ENCODE peak calls at places on chromosomes 3 and 15, in four cellular contexts. K, H, P and R are unnamed samples.

GRCh38 chr3:171198781-171199472 is 172.4 kb upstream of the SLC2A2 start:
- DNase-seq in K (no peak), H (no peak), P (no peak), R (no peak)

GRCh38 chr15:73989001-73989798 is 2.9 kb downstream of the STOML1 start:
- DNase-seq in P (peak), K (no peak), H (no peak), R (no peak)

GRCh38 chr3:58237238-58237939 is at the start of gene ABHD6:
- DNase-seq in K (no peak), P (peak), H (peak), R (peak)

GRCh38 chr3:46889381-46890110 is 12.0 kb downstream of the PTH1R start:
- DNase-seq in H (no peak), P (peak), K (no peak), R (no peak)

GRCh38 chr3:170330366-170330765 is 27.1 kb upstream of the SKIL start:
- DNase-seq in H (peak), K (no peak), P (peak), R (no peak)

GRCh38 chr15:59143281-59143680 is 38.3 kb downstream of the CCNB2 start:
- DNase-seq in P (no peak), H (no peak), K (no peak), R (no peak)

GRCh38 chr3:29083607-29084120 is 197.2 kb upstream of the RBMS3 start:
- DNase-seq in H (no peak), K (no peak), P (no peak), R (no peak)

GRCh38 chr15:41796457-41796856 is 22.2 kb downstream of the MAPKBP1 start:
- DNase-seq in K (no peak), P (no peak), H (peak), R (no peak)

GRCh38 chr3:79985866-79986265 is 218.1 kb upstream of the ROBO1 start:
- DNase-seq in H (no peak), K (no peak), P (no peak), R (no peak)

GRCh38 chr15:38460543-38460942 is 6.6 kb downstream of the FAM98B start:
- DNase-seq in K (no peak), H (no peak), P (no peak), R (no peak)

GRCh38 chr3:54541369-54541768 is 386.5 kb downstream of the LRTM1 start:
- DNase-seq in P (no peak), H (no peak), K (no peak), R (no peak)

GRCh38 chr15:89114974-89115373 is 26.7 kb downstream of the ABHD2 start:
- DNase-seq in P (no peak), H (no peak), K (no peak), R (no peak)

GRCh38 chr3:160695003-160695402 is 18.0 kb downstream of the ARL14 start:
- DNase-seq in H (no peak), P (peak), K (no peak), R (no peak)

GRCh38 chr15:66070220-66070934 is 183.2 kb downstream of the MEGF11 start:
- DNase-seq in P (no peak), H (no peak), K (no peak), R (no peak)

GRCh38 chr3:125110016-125110875 is 54.4 kb upstream of the HEG1 start:
- DNase-seq in K (no peak), H (no peak), P (no peak), R (no peak)

GRCh38 chr3:143832433-143832832 is 15.8 kb downstream of the SLC9A9 start:
- DNase-seq in H (no peak), K (no peak), P (no peak), R (no peak)

GRCh38 chr3:44125882-44126281 is 115.8 kb upstream of the TOPAZ1 start:
- DNase-seq in P (no peak), H (no peak), K (no peak), R (no peak)

GRCh38 chr3:42013652-42014442 is 51.9 kb upstream of the ULK4 start:
- DNase-seq in K (no peak), P (peak), H (no peak), R (peak)

GRCh38 chr15:78241017-78241416 is 6.7 kb upstream of the ACSBG1 start:
- DNase-seq in P (peak), H (peak), K (no peak), R (peak)

GRCh38 chr15:89299896-89300295 is 34.7 kb downstream of the POLG start:
- DNase-seq in K (no peak), P (no peak), H (no peak), R (no peak)

GRCh38 chr3:194364652-194365434 is 4.7 kb downstream of the LRRC15 start:
- DNase-seq in P (no peak), K (no peak), H (no peak), R (no peak)

GRCh38 chr3:18740631-18741583 is 315.8 kb upstream of the SATB1 start:
- DNase-seq in H (no peak), K (peak), P (no peak), R (no peak)

GRCh38 chr3:7713724-7714123 is 787.9 kb upstream of the LMCD1 start:
- DNase-seq in K (no peak), H (no peak), P (no peak), R (no peak)
- TF ChIP-seq BHLHE40 in K (no peak), H (no peak), P (no peak), R (no peak)

GRCh38 chr3:15331606-15332404 is 581 bp downstream of the SH3BP5 start:
- DNase-seq in H (no peak), K (no peak), P (no peak), R (peak)
- TF ChIP-seq FOXK2 in H (no peak), K (no peak), P (no peak), R (no peak)

GRCh38 chr15:70187331-70187730 is 89.6 kb upstream of the TLE3 start:
- DNase-seq in P (no peak), K (no peak), H (no peak), R (no peak)

GRCh38 chr15:70186152-70186551 is 88.4 kb upstream of the TLE3 start:
- DNase-seq in P (no peak), H (no peak), K (no peak), R (no peak)

GRCh38 chr15:70189826-70190225 is 92.1 kb upstream of the TLE3 start:
- DNase-seq in K (no peak), P (no peak), H (no peak), R (no peak)

GRCh38 chr15:70190296-70190695 is 92.6 kb upstream of the TLE3 start:
- DNase-seq in P (no peak), K (no peak), H (no peak), R (no peak)

DNA sequence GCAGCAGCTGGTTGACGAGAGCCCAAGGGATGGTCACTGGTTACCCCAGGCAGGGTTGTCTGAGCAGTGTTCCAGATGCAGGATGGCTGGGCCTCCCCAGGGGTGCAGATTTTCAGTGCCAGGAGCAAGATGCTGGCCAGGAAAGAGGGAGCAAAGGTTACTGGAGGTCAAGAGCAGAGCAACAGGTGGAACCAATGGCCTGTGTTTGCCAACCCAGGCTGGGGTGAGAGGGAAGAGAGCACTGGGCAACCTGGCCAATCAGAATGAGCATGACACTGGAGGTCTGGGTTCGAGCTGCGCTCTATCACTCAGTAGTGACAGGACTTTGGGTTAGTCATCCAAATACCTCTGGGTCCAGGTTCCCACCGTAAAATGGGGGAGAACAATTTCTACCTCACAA is 90.6 kb upstream of the TLE3 start:
- DNase-seq in P (no peak), H (no peak), K (no peak), R (no peak)
- TF ChIP-seq TARDBP in P (no peak), H (no peak), K (no peak), R (no peak)

DNA sequence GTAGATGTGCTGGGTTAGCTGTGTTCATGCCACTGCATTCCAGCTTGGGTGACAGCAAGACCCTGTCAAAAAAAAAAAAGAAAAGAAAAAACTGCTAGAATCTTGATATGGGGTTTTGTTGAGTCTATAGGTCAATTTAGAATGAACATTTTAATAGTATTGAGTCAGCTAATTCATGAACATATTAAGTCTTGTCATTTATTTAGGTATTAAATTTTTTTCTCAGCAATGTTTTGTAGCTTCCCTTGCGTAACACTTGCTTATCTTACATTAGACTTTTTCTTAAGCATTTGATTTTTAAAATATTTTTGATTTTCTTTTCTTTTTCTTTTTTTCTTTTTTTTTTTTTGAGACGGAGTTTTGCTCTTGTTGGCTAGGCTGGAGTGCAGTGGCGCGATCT is 60.7 kb upstream of the GOLGA6B start:
- DNase-seq in P (no peak), H (no peak), K (no peak), R (no peak)
- TF ChIP-seq BHLHE40 in P (no peak), H (no peak), K (no peak), R (no peak)

DNA sequence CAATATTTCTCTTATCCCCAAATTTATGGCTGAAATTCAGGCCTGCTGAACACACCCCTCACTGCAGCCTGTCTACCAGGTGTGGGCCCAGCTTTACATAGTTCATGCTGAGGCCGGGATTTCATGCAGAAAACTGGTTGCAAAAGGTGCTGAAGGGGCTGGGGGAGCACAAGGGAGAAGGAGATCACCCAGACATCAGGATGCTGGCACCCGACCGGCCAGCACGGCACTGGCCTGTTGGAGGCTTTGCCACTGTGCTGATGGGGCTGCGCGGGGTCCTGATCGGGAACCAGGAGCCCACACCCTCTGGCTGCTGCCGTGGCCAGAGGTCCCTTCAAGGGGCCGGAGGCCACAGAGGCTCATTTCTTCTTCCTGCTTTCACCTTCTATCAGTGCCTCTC is 177.9 kb upstream of the C2CD4B start:
- DNase-seq in P (no peak), H (no peak), K (no peak), R (no peak)
- TF ChIP-seq FOXK2 in P (no peak), H (no peak), K (no peak), R (no peak)

DNA sequence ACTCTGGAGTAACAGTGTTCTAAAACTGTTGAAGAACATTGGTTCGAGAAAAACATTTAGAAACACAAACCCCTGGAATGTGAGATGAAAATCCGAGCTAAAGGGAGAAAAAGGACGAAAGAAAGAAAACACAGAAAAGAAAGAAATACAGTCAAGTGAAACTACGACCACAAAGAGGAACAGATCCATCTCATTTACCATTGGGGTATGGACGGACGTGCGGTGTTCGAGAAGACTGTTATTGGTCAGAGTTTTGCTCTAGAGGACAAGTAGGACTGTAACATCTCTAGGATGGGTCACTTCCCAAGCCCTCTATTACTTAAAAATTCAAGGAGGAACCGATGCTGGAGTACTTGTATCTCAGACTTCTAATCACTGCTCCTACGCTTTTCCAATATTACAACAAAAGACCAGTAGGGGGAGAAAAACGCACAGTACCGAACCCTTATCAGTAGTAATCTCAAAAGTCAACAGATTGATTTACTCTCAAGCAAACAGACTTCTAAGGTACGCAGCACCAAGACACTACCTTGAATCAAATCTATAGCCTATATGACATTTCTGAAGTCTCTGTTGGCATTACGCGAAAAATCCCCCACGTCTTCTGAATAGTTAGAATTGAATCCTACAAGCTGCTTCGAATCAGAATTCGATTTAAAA is 1.1 kb upstream of the PIK3CA start:
- DNase-seq in K (peak), P (peak), H (peak), R (peak)
- TF ChIP-seq TARDBP in K (no peak), P (no peak), H (no peak), R (no peak)

GRCh38 chr3:22907796-22908195 is 295.3 kb upstream of the UBE2E2 start:
- DNase-seq in H (no peak), P (no peak), K (no peak), R (no peak)
- TF ChIP-seq BHLHE40 in H (no peak), P (no peak), K (no peak), R (no peak)

GRCh38 chr15:87619161-87619960 is 637.2 kb downstream of the NTRK3 start:
- DNase-seq in K (no peak), H (no peak), P (peak), R (no peak)
- TF ChIP-seq FOXK2 in K (no peak), H (no peak), P (no peak), R (no peak)